ENCODE peak calls at places on chromosome X, in four cellular contexts. One of them, this sample, is unnamed.

GRCh38 chrX:71626576-71626975 is 8.3 kb upstream of the CXCR3 start:
- DNase-seq in HFF-Myc: no peak
- DNase-seq in neural progenitor cell: no peak
- DNase-seq in AG09319: no peak
- DNase-seq in this sample: no peak

GRCh38 chrX:118569676-118570075 is 74.1 kb downstream of the DOCK11 start:
- DNase-seq in HFF-Myc: no peak
- DNase-seq in neural progenitor cell: no peak
- DNase-seq in AG09319: no peak
- DNase-seq in this sample: no peak

GRCh38 chrX:17154001-17154400 is 207.5 kb downstream of the REPS2 start:
- DNase-seq in HFF-Myc: no peak
- DNase-seq in neural progenitor cell: no peak
- DNase-seq in AG09319: no peak
- DNase-seq in this sample: no peak

GRCh38 chrX:38006283-38006682 is at the start of gene SYTL5:
- DNase-seq in HFF-Myc: no peak
- DNase-seq in neural progenitor cell: no peak
- DNase-seq in AG09319: no peak
- DNase-seq in this sample: no peak

GRCh38 chrX:37701588-37701987 is 16.0 kb downstream of the XK start:
- DNase-seq in HFF-Myc: no peak
- DNase-seq in neural progenitor cell: peak; percentile 5
- DNase-seq in AG09319: no peak
- DNase-seq in this sample: peak; percentile 22

GRCh38 chrX:39814391-39814790 is 283.4 kb downstream of the BCOR start:
- DNase-seq in HFF-Myc: no peak
- DNase-seq in neural progenitor cell: no peak
- DNase-seq in AG09319: no peak
- DNase-seq in this sample: no peak

GRCh38 chrX:116379854-116380253 is 56.6 kb upstream of the SLC6A14 start:
- DNase-seq in HFF-Myc: no peak
- DNase-seq in neural progenitor cell: no peak
- DNase-seq in AG09319: peak; percentile 78
- DNase-seq in this sample: no peak

GRCh38 chrX:129661369-129661768 is 6.6 kb upstream of the APLN start:
- DNase-seq in HFF-Myc: no peak
- DNase-seq in neural progenitor cell: no peak
- DNase-seq in AG09319: no peak
- DNase-seq in this sample: no peak

GRCh38 chrX:150680974-150681373 is 12.2 kb upstream of the MTMR1 start:
- DNase-seq in HFF-Myc: no peak
- DNase-seq in neural progenitor cell: peak; percentile 34
- DNase-seq in AG09319: no peak
- DNase-seq in this sample: no peak

GRCh38 chrX:70289168-70289792 is 447 bp downstream of the PDZD11 start:
- DNase-seq in HFF-Myc: no peak
- DNase-seq in neural progenitor cell: no peak
- DNase-seq in AG09319: no peak
- DNase-seq in this sample: no peak

GRCh38 chrX:71870337-71871098 is 40.1 kb upstream of the NHSL2 start:
- DNase-seq in HFF-Myc: peak; percentile 3
- DNase-seq in neural progenitor cell: peak; percentile 55
- DNase-seq in AG09319: no peak
- DNase-seq in this sample: peak; percentile 21

GRCh38 chrX:34578237-34578636 is 78.8 kb downstream of the TMEM47 start:
- DNase-seq in HFF-Myc: no peak
- DNase-seq in neural progenitor cell: peak; percentile 41
- DNase-seq in AG09319: peak; percentile 15
- DNase-seq in this sample: no peak

GRCh38 chrX:148422531-148422930 is 77.9 kb upstream of the AFF2 start:
- DNase-seq in HFF-Myc: no peak
- DNase-seq in neural progenitor cell: no peak
- DNase-seq in AG09319: no peak
- DNase-seq in this sample: no peak

DNA sequence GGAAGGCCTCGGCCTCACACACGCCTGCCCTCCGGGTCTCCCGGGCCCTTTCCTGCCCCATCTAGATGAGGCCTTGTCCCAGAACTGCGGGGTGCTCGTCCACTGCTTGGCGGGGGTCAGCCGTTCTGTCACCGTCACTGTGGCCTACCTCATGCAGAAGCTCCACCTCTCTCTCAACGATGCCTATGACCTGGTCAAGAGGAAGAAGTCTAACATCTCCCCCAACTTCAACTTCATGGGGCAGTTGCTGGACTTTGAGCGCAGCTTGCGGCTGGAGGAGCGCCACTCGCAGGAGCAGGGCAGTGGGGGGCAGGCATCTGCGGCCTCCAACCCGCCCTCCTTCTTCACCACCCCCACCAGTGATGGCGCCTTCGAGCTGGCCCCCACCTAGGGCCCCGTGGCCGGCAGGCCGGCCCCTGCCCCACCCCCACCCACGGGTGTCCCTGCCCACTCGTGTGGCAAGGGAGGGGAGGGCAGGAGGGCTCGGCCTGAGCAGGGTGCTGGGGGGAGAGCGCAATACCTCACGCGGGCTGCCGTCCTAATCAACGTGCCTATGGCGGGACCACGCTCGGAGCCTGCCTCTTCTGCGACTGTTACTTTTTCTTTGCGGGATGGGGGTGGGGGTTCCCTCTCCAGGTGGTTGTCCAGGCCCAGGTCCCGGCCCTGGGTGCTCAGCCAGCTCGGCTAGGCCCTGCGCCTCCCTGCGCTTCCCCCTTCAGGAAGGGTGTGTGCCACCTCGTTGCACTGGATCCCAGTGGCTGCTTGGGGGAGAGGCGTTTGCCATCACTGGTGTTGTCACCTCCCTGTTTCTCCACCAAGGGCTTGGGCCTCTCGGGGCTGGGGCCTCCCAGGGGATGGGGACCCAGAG is 3.1 kb downstream of the DUSP9 start:
- DNase-seq in HFF-Myc: no peak
- DNase-seq in neural progenitor cell: no peak
- DNase-seq in AG09319: no peak
- DNase-seq in this sample: no peak
- TF ChIP-seq CTCF in HFF-Myc: no peak
- TF ChIP-seq CTCF in neural progenitor cell: no peak
- TF ChIP-seq CTCF in AG09319: no peak
- TF ChIP-seq CTCF in this sample: no peak

GRCh38 chrX:23901805-23902204 is 5.9 kb downstream of the APOO start:
- DNase-seq in HFF-Myc: no peak
- DNase-seq in neural progenitor cell: peak; percentile 88
- DNase-seq in AG09319: peak; percentile 45
- DNase-seq in this sample: peak; percentile 21
- TF ChIP-seq CTCF in HFF-Myc: peak; percentile 35
- TF ChIP-seq CTCF in neural progenitor cell: peak; percentile 54
- TF ChIP-seq CTCF in AG09319: peak; percentile 59
- TF ChIP-seq CTCF in this sample: no peak

DNA sequence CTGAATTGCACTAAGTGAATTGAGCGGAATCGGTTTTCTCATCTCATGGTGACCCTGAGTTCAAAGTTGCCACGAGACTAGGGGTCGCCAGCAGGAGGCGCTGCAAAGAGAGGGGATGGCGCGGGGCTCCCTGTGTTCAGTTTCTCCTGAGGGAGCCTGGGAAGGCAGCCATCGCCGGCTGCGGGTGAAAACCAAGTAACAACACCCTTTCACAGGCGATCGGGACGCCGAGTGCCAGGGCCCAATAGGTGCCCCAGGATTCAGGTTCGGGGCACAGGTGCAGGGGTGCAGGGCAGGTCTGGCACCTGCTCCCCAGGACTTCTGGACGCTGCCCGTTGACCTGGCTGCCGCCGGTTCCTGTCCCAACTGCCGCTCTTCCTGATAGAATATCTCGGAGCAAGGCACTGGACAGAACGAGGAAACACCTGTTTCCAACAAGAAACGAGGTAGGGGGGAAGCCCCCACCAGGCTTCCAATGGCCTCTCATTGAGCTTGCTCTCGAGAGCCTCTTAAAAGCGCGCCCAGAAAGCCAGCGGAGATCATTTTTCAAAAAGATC is 1.1 kb upstream of the FGF16 start:
- DNase-seq in HFF-Myc: no peak
- DNase-seq in neural progenitor cell: peak; percentile 48
- DNase-seq in AG09319: no peak
- DNase-seq in this sample: peak; percentile 35
- TF ChIP-seq CTCF in HFF-Myc: no peak
- TF ChIP-seq CTCF in neural progenitor cell: peak; percentile 59
- TF ChIP-seq CTCF in AG09319: peak; percentile 22
- TF ChIP-seq CTCF in this sample: peak; percentile 39

GRCh38 chrX:136714626-136715599 is 65.8 kb downstream of the ARHGEF6 start:
- DNase-seq in HFF-Myc: no peak
- DNase-seq in neural progenitor cell: no peak
- DNase-seq in AG09319: no peak
- DNase-seq in this sample: no peak

GRCh38 chrX:136712631-136713030 is 64.7 kb downstream of the CD40LG start:
- DNase-seq in HFF-Myc: no peak
- DNase-seq in neural progenitor cell: no peak
- DNase-seq in AG09319: no peak
- DNase-seq in this sample: no peak

GRCh38 chrX:136710324-136710951 is 62.5 kb downstream of the CD40LG start:
- DNase-seq in HFF-Myc: no peak
- DNase-seq in neural progenitor cell: no peak
- DNase-seq in AG09319: no peak
- DNase-seq in this sample: no peak

GRCh38 chrX:136708348-136708747 is 60.4 kb downstream of the CD40LG start:
- DNase-seq in HFF-Myc: no peak
- DNase-seq in neural progenitor cell: peak; percentile 4
- DNase-seq in AG09319: no peak
- DNase-seq in this sample: no peak

DNA sequence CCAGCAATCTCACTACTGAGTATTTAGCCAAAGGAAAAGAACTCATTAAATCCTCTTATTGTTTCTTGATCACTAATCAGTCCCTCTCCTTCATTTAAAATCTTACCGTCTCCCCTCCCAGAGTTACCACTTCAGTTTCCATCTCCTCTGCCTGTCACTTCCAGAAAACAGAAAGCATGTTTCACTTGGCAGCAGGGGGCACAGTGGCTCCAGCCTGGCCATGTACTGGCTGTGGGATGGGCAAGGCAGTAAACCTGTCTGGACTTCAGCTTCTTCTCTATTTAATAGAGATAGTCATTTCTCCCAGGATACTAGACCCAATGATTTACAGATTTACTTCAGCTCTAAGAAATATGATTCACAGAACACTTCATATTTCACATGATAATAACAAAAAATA is 63.2 kb downstream of the CD40LG start:
- DNase-seq in HFF-Myc: no peak
- DNase-seq in neural progenitor cell: peak; percentile 29
- DNase-seq in AG09319: peak; percentile 4
- DNase-seq in this sample: peak; percentile 15
- TF ChIP-seq CTCF in HFF-Myc: peak; percentile 36
- TF ChIP-seq CTCF in neural progenitor cell: peak; percentile 45
- TF ChIP-seq CTCF in AG09319: peak; percentile 53
- TF ChIP-seq CTCF in this sample: no peak

GRCh38 chrX:11949291-11949690 is 189.0 kb upstream of the FRMPD4 start:
- DNase-seq in HFF-Myc: no peak
- DNase-seq in neural progenitor cell: no peak
- DNase-seq in AG09319: no peak
- DNase-seq in this sample: no peak

DNA sequence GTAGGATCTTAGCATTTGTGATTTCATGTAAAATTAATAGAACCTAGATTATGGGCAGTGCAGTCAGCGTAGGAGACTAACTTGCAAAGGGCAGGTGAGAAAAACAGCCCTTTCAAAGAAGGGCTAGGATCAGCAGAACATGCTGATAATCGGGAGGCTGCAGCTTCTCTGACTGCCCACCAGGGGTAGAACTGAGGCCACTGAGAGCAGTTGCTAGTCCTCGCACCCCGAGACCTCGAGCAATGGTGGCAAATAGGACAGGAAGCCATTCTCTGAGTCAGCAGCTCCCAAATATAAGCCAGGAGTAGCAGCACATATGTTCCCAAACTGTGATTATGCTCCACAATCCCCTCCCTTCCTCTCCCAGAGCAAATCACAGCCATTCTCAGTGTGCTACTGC is 186.4 kb downstream of the MSL3 start:
- DNase-seq in HFF-Myc: peak; percentile 26
- DNase-seq in neural progenitor cell: peak; percentile 57
- DNase-seq in AG09319: no peak
- DNase-seq in this sample: peak; percentile 36
- TF ChIP-seq CTCF in HFF-Myc: peak; percentile 49
- TF ChIP-seq CTCF in neural progenitor cell: peak; percentile 57
- TF ChIP-seq CTCF in AG09319: peak; percentile 51
- TF ChIP-seq CTCF in this sample: peak; percentile 42

DNA sequence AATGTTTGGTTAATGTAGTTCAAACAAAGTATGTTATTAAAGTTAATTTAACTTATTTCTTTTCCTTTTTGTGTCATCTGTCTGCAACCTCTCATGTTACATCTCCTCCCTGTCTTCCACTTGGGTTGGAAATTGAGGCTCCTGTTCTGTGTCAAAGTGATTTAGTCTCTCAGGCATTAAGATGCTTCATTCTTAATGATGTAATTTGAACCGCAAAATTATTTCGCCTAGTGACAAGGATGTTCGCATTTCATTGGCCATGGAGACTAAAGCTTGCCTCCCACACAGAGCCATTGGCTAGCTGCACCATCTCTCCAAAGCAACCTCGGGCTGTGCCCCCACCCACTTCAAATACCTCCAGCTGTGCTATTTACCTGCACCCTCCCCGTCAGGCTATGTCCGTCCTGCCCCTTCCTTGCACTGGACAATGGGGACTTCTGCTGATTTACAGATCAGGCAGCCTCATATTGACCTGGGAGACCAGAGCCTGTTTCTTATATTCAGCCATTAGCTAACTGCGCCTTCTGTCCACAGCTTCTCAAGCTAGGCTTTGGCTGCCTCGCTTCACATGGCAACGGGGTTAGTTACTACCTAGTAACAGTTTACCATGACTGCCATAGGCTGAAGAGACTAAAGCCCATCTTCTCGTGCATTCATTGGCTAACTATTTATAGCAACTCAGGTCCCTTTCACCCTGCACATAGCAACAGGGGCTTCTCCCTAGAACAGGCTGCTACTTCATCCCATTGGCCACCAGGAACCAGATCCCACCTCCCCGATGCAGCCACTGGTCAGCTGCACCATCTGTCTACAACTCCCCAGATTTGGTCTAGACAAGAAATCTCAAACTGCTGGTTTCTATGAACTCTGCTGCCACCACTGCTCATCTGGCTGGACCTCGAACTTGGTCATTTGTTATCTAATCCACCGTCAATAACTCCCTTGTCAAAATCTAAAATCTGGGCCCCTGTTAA is 8.6 kb upstream of the ZNF157 start:
- DNase-seq in HFF-Myc: peak; percentile 80
- DNase-seq in neural progenitor cell: peak; percentile 91
- DNase-seq in AG09319: peak; percentile 83
- DNase-seq in this sample: peak; percentile 63
- TF ChIP-seq CTCF in HFF-Myc: no peak
- TF ChIP-seq CTCF in neural progenitor cell: no peak
- TF ChIP-seq CTCF in AG09319: peak; percentile 11
- TF ChIP-seq CTCF in this sample: no peak

GRCh38 chrX:53190363-53190960 is 34.5 kb downstream of the KDM5C start:
- DNase-seq in HFF-Myc: no peak
- DNase-seq in neural progenitor cell: peak; percentile 39
- DNase-seq in AG09319: no peak
- DNase-seq in this sample: peak; percentile 7
- TF ChIP-seq CTCF in HFF-Myc: peak; percentile 19
- TF ChIP-seq CTCF in neural progenitor cell: peak; percentile 49
- TF ChIP-seq CTCF in AG09319: peak; percentile 14
- TF ChIP-seq CTCF in this sample: no peak

GRCh38 chrX:23637187-23637586 is 30.1 kb upstream of the PRDX4 start:
- DNase-seq in HFF-Myc: no peak
- DNase-seq in neural progenitor cell: no peak
- DNase-seq in AG09319: no peak
- DNase-seq in this sample: no peak
- TF ChIP-seq CTCF in HFF-Myc: no peak
- TF ChIP-seq CTCF in neural progenitor cell: no peak
- TF ChIP-seq CTCF in AG09319: no peak
- TF ChIP-seq CTCF in this sample: no peak